ENCODE peak calls at places on chromosomes 4 and X, in ten cellular contexts. X is mesenchymal stem cell; V is H9; E is cardiac muscle cell; F is GM23248; S is CD8-positive, alpha-beta T cell; W is A549; G is breast epithelium; D is mammary epithelial cell; C is suprapubic skin. U is an unnamed sample.
A peak's percentile ranks its signal among the peaks of the same experiment; 100 is the strongest.

GRCh38 chrX:153984351-153985178 is 12.0 kb downstream of the TMEM187 start:
- DNase-seq in X (no peak), V (no peak), E (no peak), F (no peak), S (no peak), W (no peak), G (no peak), D (no peak), C (no peak), U (no peak)

GRCh38 chrX:9656871-9657270 is 108.8 kb downstream of the GPR143 start:
- DNase-seq in X (no peak), V (no peak), E (no peak), F (no peak), S (no peak), W (no peak), G (no peak), D (no peak), C (no peak), U (no peak)

GRCh38 chrX:111181883-111182400 is 86.0 kb downstream of the PAK3 start:
- DNase-seq in X (no peak), V (no peak), E (no peak), F (no peak), S (no peak), W (no peak), G (no peak), D (no peak), C (no peak), U (no peak)

GRCh38 chr4:101347267-101347556 is at the start of gene PPP3CA:
- DNase-seq in X (no peak), V (no peak), E (peak; percentile 81), F (no peak), S (peak; percentile 54), W (no peak), G (peak; percentile 31), D (no peak), C (no peak), U (no peak)

GRCh38 chrX:140572724-140573123 is 67.9 kb upstream of the SOX3 start:
- DNase-seq in X (peak; percentile 19), V (peak; percentile 52), E (peak; percentile 44), F (peak; percentile 42), S (no peak), W (peak; percentile 1), G (no peak), D (peak; percentile 14), C (no peak), U (peak; percentile 8)

GRCh38 chr4:108852691-108853090 is 89.8 kb upstream of the ETNPPL start:
- DNase-seq in X (no peak), V (no peak), E (no peak), F (no peak), S (no peak), W (no peak), G (no peak), D (no peak), C (no peak), U (no peak)

GRCh38 chr4:34464196-34464595 is 1780.1 kb downstream of the ARAP2 start:
- DNase-seq in X (no peak), V (no peak), E (no peak), F (no peak), S (no peak), W (no peak), G (no peak), D (no peak), C (no peak), U (no peak)

GRCh38 chrX:55867254-55867653 is 149.7 kb downstream of the RRAGB start:
- DNase-seq in X (peak; percentile 2), V (no peak), E (no peak), F (peak; percentile 29), S (no peak), W (no peak), G (no peak), D (peak; percentile 58), C (no peak), U (peak; percentile 1)

GRCh38 chrX:2391869-2392606 is 108.7 kb downstream of the DHRSX start:
- DNase-seq in X (peak; percentile 86), V (peak; percentile 96), E (no peak), F (peak; percentile 64), S (no peak), W (peak; percentile 95), G (peak; percentile 19), D (peak; percentile 93), C (no peak), U (peak; percentile 94)

GRCh38 chr4:140689628-140690027 is 66.6 kb downstream of the TBC1D9 start:
- DNase-seq in X (no peak), V (no peak), E (no peak), F (no peak), S (no peak), W (no peak), G (no peak), D (no peak), C (no peak), U (no peak)

GRCh38 chr4:608236-608635 is 17.1 kb upstream of the PDE6B start:
- DNase-seq in X (no peak), V (no peak), E (no peak), F (no peak), S (no peak), W (no peak), G (no peak), D (no peak), C (no peak), U (no peak)

GRCh38 chrX:124501566-124501965 is 155.2 kb downstream of the SH2D1A start:
- DNase-seq in X (no peak), V (no peak), E (peak; percentile 31), F (no peak), S (no peak), W (no peak), G (no peak), D (no peak), C (no peak), U (no peak)

GRCh38 chr4:94925764-94926347 is 168.1 kb downstream of the BMPR1B start:
- DNase-seq in X (no peak), V (no peak), E (no peak), F (no peak), S (no peak), W (no peak), G (no peak), D (no peak), C (no peak), U (no peak)

GRCh38 chr4:146591986-146592385 is 46.7 kb upstream of the POU4F2 start:
- DNase-seq in X (no peak), V (no peak), E (no peak), F (peak; percentile 10), S (no peak), W (no peak), G (no peak), D (no peak), C (no peak), U (no peak)
- H3K4me1 ChIP-seq in X (no peaks in the 10 kb centered on the region), V (no peaks in the 10 kb centered on the region), E (no peaks in the 10 kb centered on the region), F (no peaks in the 10 kb centered on the region), S (no peaks in the 10 kb centered on the region), W (no peaks in the 10 kb centered on the region), G (no peaks in the 10 kb centered on the region), D (no peaks in the 10 kb centered on the region), C (no peaks in the 10 kb centered on the region), U (no peaks in the 10 kb centered on the region)

DNA sequence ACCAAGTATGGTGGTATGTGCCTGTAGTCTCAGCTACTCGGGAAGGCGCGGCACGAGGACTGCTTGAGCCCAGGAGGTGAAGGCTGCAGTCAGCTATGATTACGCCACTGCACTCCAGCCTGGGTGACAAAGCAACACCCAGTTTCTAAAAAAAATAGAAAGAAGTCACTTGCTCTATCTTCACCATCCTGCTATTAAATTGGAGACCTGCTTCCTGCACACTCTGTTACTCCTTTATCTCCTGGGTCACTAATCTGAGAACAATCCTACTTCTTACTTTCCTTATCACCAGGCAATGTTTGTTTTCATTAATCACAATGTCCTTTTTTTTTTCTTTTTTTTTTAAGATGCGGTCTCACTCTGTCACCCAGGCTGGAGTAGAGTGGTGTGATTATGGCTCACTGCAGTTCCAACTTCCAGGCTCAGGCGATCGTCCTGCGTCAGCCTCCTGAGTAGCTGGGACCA is 16.2 kb downstream of the PRKX start:
- DNase-seq in X (no peak), V (no peak), E (no peak), F (no peak), S (no peak), W (no peak), G (no peak), D (peak; percentile 10), C (no peak), U (peak; percentile 14)
- H3K27ac ChIP-seq in X (peak overlapping the region; percentile 29), V (no peak overlapping the region), E (no peak overlapping the region), F (no peak overlapping the region), S (no peak overlapping the region), W (peak overlapping the region; percentile 35), G (peak overlapping the region; percentile 78), D (peak overlapping the region; percentile 86), C (peak overlapping the region; percentile 54), U (no peak overlapping the region)

DNA sequence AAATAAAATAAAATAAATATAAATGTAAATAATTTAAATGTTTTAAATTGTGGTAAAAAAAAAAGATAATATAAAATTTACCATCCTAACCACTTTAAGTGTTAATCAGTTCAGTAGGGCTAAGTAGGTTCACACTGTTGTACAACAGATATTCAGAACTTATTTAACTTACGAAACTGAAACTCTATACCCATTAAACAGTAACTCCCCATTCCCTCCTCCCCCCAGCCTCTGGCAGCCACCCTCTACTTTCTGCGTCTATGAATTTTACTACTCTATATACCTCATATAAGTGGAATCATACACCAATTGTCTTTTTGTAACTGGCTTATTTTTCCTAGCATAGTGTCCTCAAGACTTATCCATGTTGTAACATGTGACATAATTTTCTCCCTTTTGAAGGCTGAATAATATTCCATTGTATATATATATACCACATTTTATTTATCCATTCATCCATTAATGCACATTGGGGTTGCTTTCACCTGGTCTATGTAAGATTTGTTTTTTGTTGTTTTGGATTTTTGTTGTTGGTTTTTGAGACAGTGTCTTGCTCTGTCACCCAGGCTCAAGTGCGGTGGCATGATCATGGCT is 32.5 kb upstream of the ELF2 start:
- DNase-seq in X (no peak), V (no peak), E (no peak), F (no peak), S (no peak), W (no peak), G (no peak), D (no peak), C (no peak), U (no peak)
- H3K4me1 ChIP-seq in X (no peaks in the 10 kb centered on the region), V (no peaks in the 10 kb centered on the region), E (peaks cover 8% of the 10 kb centered on the region), F (peaks cover 6% of the 10 kb centered on the region), S (no peaks in the 10 kb centered on the region), W (no peaks in the 10 kb centered on the region), G (no peaks in the 10 kb centered on the region), D (no peaks in the 10 kb centered on the region), C (peaks cover 6% of the 10 kb centered on the region), U (no peaks in the 10 kb centered on the region)

GRCh38 chrX:118508221-118508620 is 12.6 kb downstream of the DOCK11 start:
- DNase-seq in X (no peak), V (no peak), E (no peak), F (no peak), S (no peak), W (no peak), G (no peak), D (no peak), C (no peak), U (no peak)

GRCh38 chrX:118508690-118509089 is 13.1 kb downstream of the DOCK11 start:
- DNase-seq in X (no peak), V (no peak), E (no peak), F (no peak), S (no peak), W (no peak), G (no peak), D (no peak), C (no peak), U (no peak)

GRCh38 chrX:118513120-118513899 is 17.7 kb downstream of the DOCK11 start:
- DNase-seq in X (no peak), V (no peak), E (no peak), F (peak; percentile 29), S (no peak), W (no peak), G (no peak), D (no peak), C (no peak), U (no peak)

GRCh38 chrX:118507766-118508165 is 12.2 kb downstream of the DOCK11 start:
- DNase-seq in X (no peak), V (no peak), E (no peak), F (peak; percentile 32), S (no peak), W (no peak), G (no peak), D (peak; percentile 5), C (no peak), U (no peak)

GRCh38 chrX:118510076-118510475 is 14.5 kb downstream of the DOCK11 start:
- DNase-seq in X (no peak), V (no peak), E (no peak), F (no peak), S (no peak), W (no peak), G (no peak), D (no peak), C (no peak), U (no peak)
- H3K27ac ChIP-seq in X (no peak overlapping the region), V (no peak overlapping the region), E (no peak overlapping the region), F (no peak overlapping the region), S (no peak overlapping the region), W (no peak overlapping the region), G (no peak overlapping the region), D (no peak overlapping the region), C (no peak overlapping the region), U (no peak overlapping the region)

U was measured in astrocyte.